ENCODE peak calls at places on chromosomes 6 and 20, in six cellular contexts. One of them, this sample, is unnamed.

GRCh38 chr6:19325335-19325789 is 511.8 kb upstream of the ID4 start:
- DNase-seq in ascending aorta: no peak
- DNase-seq in A549: no peak
- DNase-seq in left lung: no peak
- DNase-seq in body of pancreas: no peak
- DNase-seq in CD8-positive, alpha-beta T cell: no peak
- DNase-seq in this sample: peak; percentile 70

GRCh38 chr6:167722634-167723309 is 103.9 kb upstream of the AFDN start:
- DNase-seq in left lung: no peak
- DNase-seq in CD8-positive, alpha-beta T cell: no peak
- DNase-seq in A549: no peak
- DNase-seq in body of pancreas: no peak
- DNase-seq in ascending aorta: no peak
- DNase-seq in this sample: no peak

GRCh38 chr20:25287631-25288290 is 39.9 kb downstream of the PYGB start:
- DNase-seq in left lung: peak; percentile 37
- DNase-seq in ascending aorta: no peak
- DNase-seq in body of pancreas: no peak
- DNase-seq in A549: no peak
- DNase-seq in CD8-positive, alpha-beta T cell: no peak
- DNase-seq in this sample: no peak

GRCh38 chr6:131173680-131174079 is 38.4 kb downstream of the AKAP7 start:
- DNase-seq in body of pancreas: no peak
- DNase-seq in A549: no peak
- DNase-seq in ascending aorta: no peak
- DNase-seq in left lung: no peak
- DNase-seq in CD8-positive, alpha-beta T cell: no peak
- DNase-seq in this sample: peak; percentile 89

GRCh38 chr20:17226410-17227198 is at the start of gene PCSK2:
- DNase-seq in left lung: peak; percentile 78
- DNase-seq in body of pancreas: peak; percentile 70
- DNase-seq in A549: peak; percentile 11
- DNase-seq in CD8-positive, alpha-beta T cell: no peak
- DNase-seq in ascending aorta: no peak
- DNase-seq in this sample: peak; percentile 51

GRCh38 chr6:53349209-53349693 is 501 bp upstream of the ELOVL5 start:
- DNase-seq in A549: no peak
- DNase-seq in left lung: no peak
- DNase-seq in CD8-positive, alpha-beta T cell: no peak
- DNase-seq in ascending aorta: no peak
- DNase-seq in body of pancreas: no peak
- DNase-seq in this sample: no peak

GRCh38 chr6:57210060-57210459 is 12.0 kb downstream of the RAB23 start:
- DNase-seq in CD8-positive, alpha-beta T cell: no peak
- DNase-seq in left lung: no peak
- DNase-seq in ascending aorta: no peak
- DNase-seq in body of pancreas: no peak
- DNase-seq in A549: no peak
- DNase-seq in this sample: no peak

GRCh38 chr6:37549186-37549957 is 49.7 kb upstream of the CCDC167 start:
- DNase-seq in A549: no peak
- DNase-seq in body of pancreas: no peak
- DNase-seq in ascending aorta: no peak
- DNase-seq in left lung: no peak
- DNase-seq in CD8-positive, alpha-beta T cell: no peak
- DNase-seq in this sample: no peak

GRCh38 chr6:11921017-11921438 is 91.1 kb upstream of the HIVEP1 start:
- DNase-seq in ascending aorta: peak; percentile 37
- DNase-seq in body of pancreas: peak; percentile 16
- DNase-seq in left lung: no peak
- DNase-seq in A549: peak; percentile 59
- DNase-seq in CD8-positive, alpha-beta T cell: no peak
- DNase-seq in this sample: peak; percentile 93

GRCh38 chr20:19004975-19005374 is 191.4 kb downstream of the SCP2D1 start:
- DNase-seq in A549: no peak
- DNase-seq in left lung: no peak
- DNase-seq in body of pancreas: no peak
- DNase-seq in CD8-positive, alpha-beta T cell: no peak
- DNase-seq in ascending aorta: no peak
- DNase-seq in this sample: no peak

GRCh38 chr6:98054453-98054852 is 771.4 kb upstream of the MMS22L start:
- DNase-seq in A549: no peak
- DNase-seq in left lung: no peak
- DNase-seq in CD8-positive, alpha-beta T cell: no peak
- DNase-seq in body of pancreas: no peak
- DNase-seq in ascending aorta: no peak
- DNase-seq in this sample: no peak

GRCh38 chr20:8764289-8764962 is 304.5 kb upstream of the PLCB4 start:
- DNase-seq in body of pancreas: no peak
- DNase-seq in A549: no peak
- DNase-seq in CD8-positive, alpha-beta T cell: no peak
- DNase-seq in left lung: no peak
- DNase-seq in ascending aorta: no peak
- DNase-seq in this sample: peak; percentile 77

GRCh38 chr20:41800040-41800439 is 181.9 kb upstream of the CHD6 start:
- DNase-seq in left lung: no peak
- DNase-seq in body of pancreas: no peak
- DNase-seq in A549: no peak
- DNase-seq in ascending aorta: no peak
- DNase-seq in CD8-positive, alpha-beta T cell: no peak
- DNase-seq in this sample: no peak

GRCh38 chr6:150238294-150238693 is 95.5 kb downstream of the PPP1R14C start:
- DNase-seq in CD8-positive, alpha-beta T cell: no peak
- DNase-seq in A549: no peak
- DNase-seq in left lung: no peak
- DNase-seq in body of pancreas: peak; percentile 76
- DNase-seq in ascending aorta: no peak
- DNase-seq in this sample: peak; percentile 29

GRCh38 chr6:36765943-36766648 is 68.5 kb downstream of the RAB44 start:
- DNase-seq in left lung: peak; percentile 91
- DNase-seq in body of pancreas: peak; percentile 90
- DNase-seq in CD8-positive, alpha-beta T cell: peak; percentile 66
- DNase-seq in ascending aorta: peak; percentile 33
- DNase-seq in A549: peak; percentile 71
- DNase-seq in this sample: peak; percentile 79

GRCh38 chr6:30769088-30769852 is 24.9 kb upstream of the IER3 start:
- DNase-seq in ascending aorta: peak; percentile 63
- DNase-seq in A549: peak; percentile 93
- DNase-seq in left lung: peak; percentile 84
- DNase-seq in CD8-positive, alpha-beta T cell: no peak
- DNase-seq in body of pancreas: peak; percentile 49
- DNase-seq in this sample: peak; percentile 96

GRCh38 chr20:47304287-47304686 is 52.2 kb downstream of the ZMYND8 start:
- DNase-seq in ascending aorta: no peak
- DNase-seq in CD8-positive, alpha-beta T cell: no peak
- DNase-seq in left lung: no peak
- DNase-seq in A549: no peak
- DNase-seq in body of pancreas: no peak
- DNase-seq in this sample: peak; percentile 33
- TF ChIP-seq CTCF in ascending aorta: no peak
- TF ChIP-seq CTCF in CD8-positive, alpha-beta T cell: no peak
- TF ChIP-seq CTCF in left lung: no peak
- TF ChIP-seq CTCF in A549: no peak
- TF ChIP-seq CTCF in body of pancreas: no peak
- TF ChIP-seq CTCF in this sample: peak; percentile 43

GRCh38 chr20:63060057-63060991 is 53.6 kb upstream of the BHLHE23 start:
- DNase-seq in left lung: peak; percentile 43
- DNase-seq in body of pancreas: no peak
- DNase-seq in A549: no peak
- DNase-seq in CD8-positive, alpha-beta T cell: no peak
- DNase-seq in ascending aorta: no peak
- DNase-seq in this sample: peak; percentile 46
- H3K4me3 ChIP-seq in left lung: no peak overlapping the region
- H3K4me3 ChIP-seq in body of pancreas: no peak overlapping the region
- H3K4me3 ChIP-seq in A549: no peak overlapping the region
- H3K4me3 ChIP-seq in CD8-positive, alpha-beta T cell: no peak overlapping the region
- H3K4me3 ChIP-seq in ascending aorta: no peak overlapping the region
- H3K4me3 ChIP-seq in this sample: no peak overlapping the region

DNA sequence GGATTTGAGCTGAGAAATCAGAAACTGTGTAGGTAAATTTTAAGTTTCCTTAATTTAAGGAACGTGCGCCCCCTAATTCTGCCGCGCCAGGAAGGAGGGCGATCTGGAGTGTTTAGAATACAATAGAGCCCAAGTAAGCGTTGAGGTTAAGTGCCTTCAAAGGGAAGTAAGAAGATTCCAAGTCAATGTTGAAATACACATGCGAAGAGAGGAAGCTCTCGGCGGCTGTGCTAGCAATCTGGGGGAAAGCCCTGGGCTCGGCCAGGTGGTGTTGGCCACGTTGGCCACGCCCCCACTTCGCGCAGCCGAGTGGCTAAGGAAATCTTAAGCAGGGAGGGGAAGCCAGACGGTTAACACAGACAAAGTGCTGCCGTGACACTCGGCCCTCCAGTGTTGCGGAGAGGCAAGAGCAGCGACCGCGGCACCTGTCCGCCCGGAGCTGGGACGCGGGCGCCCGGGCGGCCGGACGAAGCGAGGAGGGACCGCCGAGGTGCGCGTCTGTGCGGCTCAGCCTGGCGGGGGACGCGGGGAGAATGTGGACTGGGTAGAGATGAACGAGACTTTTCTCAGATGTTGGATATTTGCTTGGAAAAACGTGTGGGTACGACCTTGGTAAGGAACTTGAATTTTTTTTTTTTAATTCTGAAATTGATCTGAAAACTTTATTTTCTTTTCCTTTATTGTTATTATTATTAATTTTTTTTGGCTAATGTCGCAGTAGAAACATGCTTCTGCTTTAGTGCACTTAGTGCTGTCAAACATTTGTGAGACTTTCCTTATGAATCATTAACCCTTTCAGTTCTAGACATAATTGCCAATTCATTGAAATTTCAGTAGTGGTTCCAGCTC is at the start of gene PRDM1:
- DNase-seq in A549: peak; percentile 76
- DNase-seq in ascending aorta: peak; percentile 45
- DNase-seq in CD8-positive, alpha-beta T cell: peak; percentile 53
- DNase-seq in left lung: peak; percentile 96
- DNase-seq in body of pancreas: peak; percentile 93
- DNase-seq in this sample: peak; percentile 73
- TF ChIP-seq CTCF in A549: no peak
- TF ChIP-seq CTCF in ascending aorta: no peak
- TF ChIP-seq CTCF in CD8-positive, alpha-beta T cell: no peak
- TF ChIP-seq CTCF in left lung: no peak
- TF ChIP-seq CTCF in body of pancreas: peak; percentile 16
- TF ChIP-seq CTCF in this sample: peak; percentile 11

GRCh38 chr6:127119361-127120108 is 1.1 kb downstream of the RSPO3 start:
- DNase-seq in body of pancreas: no peak
- DNase-seq in CD8-positive, alpha-beta T cell: no peak
- DNase-seq in ascending aorta: no peak
- DNase-seq in left lung: peak; percentile 82
- DNase-seq in A549: peak; percentile 5
- DNase-seq in this sample: no peak
- H3K4me3 ChIP-seq in body of pancreas: no peak overlapping the region
- H3K4me3 ChIP-seq in CD8-positive, alpha-beta T cell: peak overlapping the region; percentile 15
- H3K4me3 ChIP-seq in ascending aorta: peak overlapping the region; percentile 53
- H3K4me3 ChIP-seq in left lung: peak overlapping the region; percentile 44
- H3K4me3 ChIP-seq in A549: peak overlapping the region; percentile 90
- H3K4me3 ChIP-seq in this sample: peak overlapping the region; percentile 59

DNA sequence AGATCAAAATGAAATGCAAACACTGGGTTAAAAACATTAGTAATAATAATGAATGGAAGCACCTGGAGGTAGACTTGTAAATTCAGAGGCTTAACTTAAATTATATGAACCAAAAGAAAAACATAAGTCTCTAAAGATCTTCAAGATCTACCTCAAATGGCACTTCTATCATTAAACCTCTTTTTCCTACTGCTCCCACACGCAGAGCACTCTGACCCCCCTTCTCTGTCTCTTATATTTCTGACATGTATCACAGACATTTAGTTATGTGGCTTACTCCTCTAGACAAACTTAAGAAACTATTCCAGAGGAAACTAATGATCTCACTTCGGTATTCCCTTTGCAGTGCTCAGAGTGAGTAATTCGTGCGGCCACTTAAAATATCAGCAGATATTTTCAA is 1.1 kb downstream of the TBC1D32 start:
- DNase-seq in ascending aorta: no peak
- DNase-seq in body of pancreas: no peak
- DNase-seq in CD8-positive, alpha-beta T cell: no peak
- DNase-seq in left lung: no peak
- DNase-seq in A549: no peak
- DNase-seq in this sample: no peak
- TF ChIP-seq CTCF in ascending aorta: no peak
- TF ChIP-seq CTCF in body of pancreas: no peak
- TF ChIP-seq CTCF in CD8-positive, alpha-beta T cell: no peak
- TF ChIP-seq CTCF in left lung: no peak
- TF ChIP-seq CTCF in A549: no peak
- TF ChIP-seq CTCF in this sample: no peak

DNA sequence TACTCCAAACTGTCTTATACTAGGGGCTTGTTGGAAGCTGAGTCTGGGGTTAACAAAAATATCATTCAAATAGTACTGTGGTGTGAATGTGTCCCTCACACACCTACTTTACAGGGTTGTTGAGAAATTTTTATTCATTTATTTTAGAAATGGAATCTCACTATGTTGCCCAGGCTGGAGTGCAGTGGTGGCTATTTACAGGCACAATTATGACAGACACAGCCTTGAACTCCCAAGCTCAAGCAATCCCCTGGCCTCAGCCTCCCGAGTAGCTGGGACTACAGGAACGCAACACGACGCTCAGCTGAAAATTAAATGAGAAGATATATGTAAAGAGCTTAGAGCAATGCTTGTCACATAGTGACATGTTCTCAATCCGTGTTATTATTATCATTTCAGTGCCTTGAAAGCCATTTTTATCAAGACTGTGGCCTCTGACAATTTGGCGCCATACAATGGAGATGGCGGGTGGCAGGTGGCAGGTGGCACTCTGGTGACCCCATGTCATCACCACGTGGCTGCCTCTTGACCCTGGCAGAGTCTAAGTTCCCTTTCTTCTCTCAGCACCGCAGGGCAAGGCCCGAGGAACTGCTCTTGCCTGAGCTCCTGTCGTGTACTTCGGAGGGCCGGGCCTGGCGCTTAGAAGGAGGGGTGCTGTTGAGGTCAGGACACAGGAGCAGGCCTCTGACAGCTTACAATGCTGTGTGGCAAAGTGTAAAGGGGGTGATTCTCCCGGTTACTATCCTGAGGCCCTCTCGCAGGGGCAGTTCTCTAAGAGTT is 64.5 kb downstream of the STX11 start:
- DNase-seq in left lung: peak; percentile 80
- DNase-seq in CD8-positive, alpha-beta T cell: no peak
- DNase-seq in ascending aorta: no peak
- DNase-seq in A549: no peak
- DNase-seq in body of pancreas: no peak
- DNase-seq in this sample: no peak
- H3K4me3 ChIP-seq in left lung: no peak overlapping the region
- H3K4me3 ChIP-seq in CD8-positive, alpha-beta T cell: peak overlapping the region; percentile 71
- H3K4me3 ChIP-seq in ascending aorta: no peak overlapping the region
- H3K4me3 ChIP-seq in A549: no peak overlapping the region
- H3K4me3 ChIP-seq in body of pancreas: no peak overlapping the region
- H3K4me3 ChIP-seq in this sample: peak overlapping the region; percentile 75